ENCODE peak calls at places on chromosomes 12 and 14, in nine cellular contexts. L is activated T-helper 2 cell treated with anti-CD3 and anti-CD28 coated beads, Interferon-gamma antibody, Interleukin-2, Interleukin-4, amounts not matched to agents 10 μg/mL and 5 μg/mL and 100 μg/mL, durations not matched to agents 14 hours and 24 hours and 36 hours; M is anterior cingulate cortex; B is HEK293T; P is AG20443; E is RWPE1; J is left colon; W is GM04504; H is COR-L47. R is an unnamed sample.
A peak's percentile ranks its signal among the peaks of the same experiment; 100 is the strongest.

GRCh38 chr12:20212658-20213387 is 155.5 kb upstream of the PDE3A start:
- DNase-seq in L (no peak), M (peak; percentile 19), B (peak; percentile 58), P (peak; percentile 93), E (peak; percentile 73), J (peak; percentile 36), W (peak; percentile 96), H (peak; percentile 66), R (peak; percentile 66)

GRCh38 chr14:91415794-91416743 is 1.6 kb downstream of the CCDC88C start:
- DNase-seq in L (peak; percentile 74), M (no peak), B (no peak), P (no peak), E (peak; percentile 67), J (peak; percentile 49), W (no peak), H (no peak), R (peak; percentile 35)

GRCh38 chr12:56593909-56594621 is 36.1 kb downstream of the BAZ2A start:
- DNase-seq in L (peak; percentile 53), M (no peak), B (peak; percentile 77), P (peak; percentile 87), E (peak; percentile 73), J (peak; percentile 37), W (peak; percentile 35), H (peak; percentile 23), R (peak; percentile 46)

GRCh38 chr12:104751024-104751570 is 207.0 kb downstream of the SLC41A2 start:
- DNase-seq in L (no peak), M (no peak), B (no peak), P (no peak), E (no peak), J (no peak), W (no peak), H (no peak), R (no peak)

GRCh38 chr12:105083551-105084105 is 630 bp downstream of the ALDH1L2 start:
- DNase-seq in L (no peak), M (peak; percentile 11), B (peak; percentile 34), P (peak; percentile 73), E (no peak), J (peak; percentile 43), W (peak; percentile 59), H (no peak), R (peak; percentile 65)

GRCh38 chr12:115341442-115341841 is 657.5 kb upstream of the TBX3 start:
- DNase-seq in L (no peak), M (no peak), B (no peak), P (peak; percentile 93), E (peak; percentile 97), J (peak; percentile 34), W (peak; percentile 97), H (no peak), R (peak; percentile 23)

GRCh38 chr14:26687438-26687837 is 89.6 kb upstream of the NOVA1 start:
- DNase-seq in L (no peak), M (no peak), B (no peak), P (no peak), E (no peak), J (no peak), W (no peak), H (no peak), R (no peak)

GRCh38 chr12:125403145-125403789 is 338.0 kb downstream of the AACS start:
- DNase-seq in L (no peak), M (no peak), B (peak; percentile 53), P (no peak), E (peak; percentile 8), J (no peak), W (no peak), H (peak; percentile 13), R (no peak)

GRCh38 chr12:5078423-5078822 is 34.7 kb downstream of the KCNA5 start:
- DNase-seq in L (no peak), M (no peak), B (peak; percentile 22), P (no peak), E (no peak), J (no peak), W (no peak), H (peak; percentile 41), R (no peak)

GRCh38 chr12:46372852-46373302 is 304 bp upstream of the SLC38A2 start:
- DNase-seq in L (no peak), M (no peak), B (no peak), P (no peak), E (no peak), J (no peak), W (no peak), H (no peak), R (no peak)

GRCh38 chr12:63968685-63969084 is 124.2 kb downstream of the SRGAP1 start:
- DNase-seq in L (no peak), M (peak; percentile 3), B (no peak), P (no peak), E (no peak), J (no peak), W (no peak), H (no peak), R (peak; percentile 81)

GRCh38 chr12:71972441-71973074 is 33.9 kb downstream of the TPH2 start:
- DNase-seq in L (no peak), M (no peak), B (no peak), P (no peak), E (no peak), J (no peak), W (no peak), H (peak; percentile 56), R (no peak)

GRCh38 chr12:29707846-29708245 is 75.9 kb downstream of the TMTC1 start:
- DNase-seq in L (no peak), M (no peak), B (no peak), P (no peak), E (no peak), J (no peak), W (no peak), H (no peak), R (no peak)

GRCh38 chr12:110233212-110233903 is 47.7 kb upstream of the ATP2A2 start:
- DNase-seq in L (no peak), M (no peak), B (no peak), P (no peak), E (no peak), J (no peak), W (no peak), H (no peak), R (no peak)

GRCh38 chr14:105062048-105062433 is 3.2 kb downstream of the GPR132 start:
- DNase-seq in L (no peak), M (no peak), B (no peak), P (no peak), E (no peak), J (no peak), W (no peak), H (no peak), R (no peak)

GRCh38 chr12:53929527-53929926 is 9.1 kb upstream of the HOXC13 start:
- DNase-seq in L (no peak), M (no peak), B (no peak), P (no peak), E (no peak), J (no peak), W (no peak), H (no peak), R (no peak)

GRCh38 chr12:51592034-51592705 is 1.1 kb downstream of the SCN8A start:
- DNase-seq in L (no peak), M (no peak), B (no peak), P (peak; percentile 58), E (no peak), J (no peak), W (peak; percentile 81), H (no peak), R (no peak)

GRCh38 chr12:43338848-43339526 is 213.0 kb downstream of the ADAMTS20 start:
- DNase-seq in L (no peak), M (no peak), B (peak; percentile 52), P (peak; percentile 60), E (peak; percentile 30), J (no peak), W (peak; percentile 18), H (no peak), R (no peak)

GRCh38 chr12:64480148-64480547 is 28.2 kb downstream of the TBK1 start:
- DNase-seq in L (no peak), M (no peak), B (no peak), P (peak; percentile 15), E (no peak), J (no peak), W (peak; percentile 52), H (no peak), R (no peak)

GRCh38 chr12:75877588-75878381 is 153.8 kb downstream of the PHLDA1 start:
- DNase-seq in L (no peak), M (no peak), B (no peak), P (no peak), E (no peak), J (no peak), W (no peak), H (peak; percentile 20), R (no peak)

GRCh38 chr14:77315115-77315944 is 5.4 kb downstream of the POMT2 start:
- DNase-seq in L (no peak), M (peak; percentile 17), B (no peak), P (no peak), E (no peak), J (no peak), W (no peak), H (no peak), R (no peak)

GRCh38 chr14:92563359-92563758 is 49.8 kb downstream of the RIN3 start:
- DNase-seq in L (no peak), M (no peak), B (no peak), P (peak; percentile 39), E (peak; percentile 20), J (no peak), W (no peak), H (no peak), R (no peak)

GRCh38 chr14:38257500-38257899 is 1.6 kb upstream of the CLEC14A start:
- DNase-seq in L (no peak), M (no peak), B (no peak), P (no peak), E (no peak), J (no peak), W (no peak), H (no peak), R (no peak)

GRCh38 chr14:55123101-55123500 is 6.0 kb upstream of the LGALS3 start:
- DNase-seq in L (no peak), M (no peak), B (no peak), P (peak; percentile 86), E (no peak), J (no peak), W (no peak), H (peak; percentile 12), R (peak; percentile 43)

GRCh38 chr12:130873825-130874224 is 2.0 kb downstream of the RAN start:
- DNase-seq in L (no peak), M (no peak), B (no peak), P (no peak), E (no peak), J (no peak), W (no peak), H (no peak), R (no peak)

GRCh38 chr14:61569308-61569707 is 126.0 kb upstream of the HIF1A start:
- DNase-seq in L (no peak), M (no peak), B (no peak), P (no peak), E (no peak), J (no peak), W (no peak), H (no peak), R (no peak)

GRCh38 chr12:90871697-90872096 is 83.3 kb downstream of the CCER1 start:
- DNase-seq in L (no peak), M (no peak), B (no peak), P (no peak), E (no peak), J (no peak), W (no peak), H (no peak), R (no peak)

GRCh38 chr12:64256166-64256800 is 34.2 kb upstream of the KICS2 start:
- DNase-seq in L (no peak), M (no peak), B (peak; percentile 27), P (peak; percentile 35), E (peak; percentile 46), J (no peak), W (peak; percentile 32), H (peak; percentile 61), R (no peak)

GRCh38 chr12:106386836-106387555 is 29.4 kb downstream of the POLR3B start:
- DNase-seq in L (no peak), M (no peak), B (no peak), P (peak; percentile 22), E (no peak), J (no peak), W (no peak), H (no peak), R (no peak)

GRCh38 chr12:121822393-121823100 is 18.7 kb downstream of the SETD1B start:
- DNase-seq in L (no peak), M (no peak), B (no peak), P (no peak), E (no peak), J (no peak), W (no peak), H (no peak), R (no peak)